ENCODE peak calls at places on chromosomes 5 and 9, in six cellular contexts. C, Q, V, X, E and B are unnamed samples.
A peak's percentile ranks its signal among the peaks of the same experiment; 100 is the strongest.

GRCh38 chr9:89304479-89305188 is 6.4 kb upstream of the CKS2 start:
- DNase-seq in C (no peak), Q (no peak), V (no peak), X (no peak), E (no peak), B (no peak)

GRCh38 chr9:32500768-32501167 is 25.2 kb downstream of the RIGI start:
- DNase-seq in C (peak; percentile 12), Q (no peak), V (no peak), X (no peak), E (no peak), B (no peak)

GRCh38 chr9:135224921-135225541 is 137.6 kb downstream of the OLFM1 start:
- DNase-seq in C (no peak), Q (no peak), V (no peak), X (no peak), E (no peak), B (no peak)

GRCh38 chr9:118170032-118170955 is 466.1 kb downstream of the TLR4 start:
- DNase-seq in C (peak; percentile 7), Q (no peak), V (peak; percentile 60), X (no peak), E (no peak), B (peak; percentile 52)

GRCh38 chr5:91937121-91937520 is 554.0 kb upstream of the ARRDC3 start:
- DNase-seq in C (no peak), Q (no peak), V (no peak), X (no peak), E (no peak), B (no peak)

GRCh38 chr5:68046445-68046844 is 169.1 kb upstream of the PIK3R1 start:
- DNase-seq in C (peak; percentile 6), Q (peak; percentile 24), V (no peak), X (no peak), E (no peak), B (no peak)

GRCh38 chr5:178370102-178370501 is 137.5 kb upstream of the PHYKPL start:
- DNase-seq in C (no peak), Q (no peak), V (no peak), X (no peak), E (no peak), B (no peak)

GRCh38 chr5:179762781-179763176 is 30.2 kb downstream of the MAML1 start:
- DNase-seq in C (no peak), Q (no peak), V (no peak), X (no peak), E (no peak), B (no peak)

GRCh38 chr9:108443741-108444140 is 412.0 kb downstream of the ACTL7B start:
- DNase-seq in C (peak; percentile 35), Q (no peak), V (no peak), X (no peak), E (no peak), B (no peak)

GRCh38 chr5:107668154-107668932 is 2.4 kb downstream of the EFNA5 start:
- DNase-seq in C (no peak), Q (no peak), V (no peak), X (no peak), E (no peak), B (no peak)

GRCh38 chr5:107669543-107670027 is 1.2 kb downstream of the EFNA5 start:
- DNase-seq in C (no peak), Q (no peak), V (peak; percentile 73), X (no peak), E (no peak), B (peak; percentile 8)

GRCh38 chr5:107670028-107670926 is 460 bp downstream of the EFNA5 start:
- DNase-seq in C (no peak), Q (no peak), V (peak; percentile 74), X (no peak), E (no peak), B (peak; percentile 6)

GRCh38 chr5:107670927-107671741 is at the start of gene EFNA5:
- DNase-seq in C (no peak), Q (peak; percentile 26), V (peak; percentile 76), X (no peak), E (no peak), B (peak; percentile 18)

GRCh38 chr5:107668933-107669542 is 1.7 kb downstream of the EFNA5 start:
- DNase-seq in C (no peak), Q (no peak), V (no peak), X (no peak), E (no peak), B (peak; percentile 9)
- TF ChIP-seq ZNF274 in C (no peak), Q (no peak), V (no peak), X (no peak), E (no peak), B (no peak)

DNA sequence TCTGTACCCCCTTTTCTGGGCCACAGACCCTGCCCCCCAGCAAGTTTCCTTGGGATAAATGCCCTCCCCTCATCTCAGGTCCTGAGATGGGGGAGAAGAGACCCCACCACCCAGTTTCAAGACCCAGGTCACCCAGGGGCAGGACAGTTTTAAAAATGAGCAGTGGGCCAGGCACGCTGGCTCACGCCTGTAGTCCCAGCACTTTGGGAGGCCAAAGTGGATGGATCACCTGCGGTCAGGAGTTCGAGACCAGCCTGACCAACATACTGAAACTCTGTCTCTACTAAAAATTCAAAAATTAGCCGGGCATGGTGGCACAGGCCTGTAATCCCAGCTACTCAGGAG is 6.1 kb downstream of the PTGES2 start:
- DNase-seq in C (no peak), Q (no peak), V (no peak), X (no peak), E (no peak), B (no peak)
- TF ChIP-seq ZNF274 in C (no peak), Q (no peak), V (no peak), X (no peak), E (no peak), B (no peak)

DNA sequence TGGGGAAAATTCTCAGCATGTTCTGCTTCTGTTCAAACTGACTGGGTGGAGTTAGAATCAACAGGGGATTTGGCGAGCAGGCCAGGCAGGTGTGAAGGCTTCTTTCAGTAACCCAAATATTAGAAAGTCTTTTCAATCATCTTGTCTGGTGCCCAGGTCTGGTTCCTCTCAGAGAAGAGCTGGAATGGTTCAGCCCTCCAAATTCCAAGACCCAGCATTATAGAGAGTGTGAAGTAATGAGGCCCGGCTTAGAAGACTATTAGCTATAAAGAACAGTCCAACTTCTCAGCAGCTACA is 88.4 kb upstream of the SPDL1 start:
- DNase-seq in C (no peak), Q (no peak), V (no peak), X (no peak), E (no peak), B (no peak)
- TF ChIP-seq ZNF274 in C (no peak), Q (no peak), V (no peak), X (no peak), E (no peak), B (no peak)

DNA sequence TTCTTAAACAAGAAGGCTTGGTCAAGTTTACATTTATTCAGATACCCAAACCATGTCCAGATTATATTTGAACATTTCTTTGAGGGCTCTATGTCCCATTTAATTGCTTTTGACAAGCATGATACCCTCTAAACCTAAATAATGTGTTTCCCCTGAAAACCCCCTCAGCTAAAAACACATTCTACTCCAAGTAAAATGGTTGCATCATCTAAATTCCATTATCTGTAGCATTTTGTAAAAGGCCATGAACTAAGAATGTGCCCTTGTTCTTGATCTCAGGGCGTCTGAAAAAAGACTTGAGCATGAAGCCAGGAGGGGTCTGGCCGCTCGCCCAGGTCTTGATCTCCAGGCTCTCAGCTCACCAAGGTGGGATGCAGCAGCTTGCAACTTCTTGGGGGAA is 53.5 kb upstream of the ERCC6L2 start:
- DNase-seq in C (no peak), Q (no peak), V (no peak), X (no peak), E (no peak), B (no peak)
- TF ChIP-seq ZNF274 in C (no peak), Q (no peak), V (no peak), X (no peak), E (no peak), B (no peak)

GRCh38 chr9:93085676-93086075 is 10.3 kb upstream of the CARD19 start:
- DNase-seq in C (no peak), Q (no peak), V (no peak), X (no peak), E (no peak), B (no peak)
- TF ChIP-seq ZNF274 in C (no peak), Q (no peak), V (no peak), X (no peak), E (no peak), B (no peak)

GRCh38 chr9:70613024-70613768 is 198.7 kb upstream of the KLF9 start:
- DNase-seq in C (no peak), Q (no peak), V (no peak), X (no peak), E (no peak), B (no peak)

GRCh38 chr9:70607329-70607728 is 192.9 kb upstream of the KLF9 start:
- DNase-seq in C (no peak), Q (no peak), V (no peak), X (no peak), E (no peak), B (no peak)

GRCh38 chr9:70607926-70608325 is 193.5 kb upstream of the KLF9 start:
- DNase-seq in C (no peak), Q (no peak), V (no peak), X (no peak), E (no peak), B (no peak)

GRCh38 chr9:70610287-70610644 is 195.8 kb upstream of the KLF9 start:
- DNase-seq in C (no peak), Q (no peak), V (no peak), X (no peak), E (no peak), B (no peak)

GRCh38 chr9:70609542-70610286 is 195.3 kb upstream of the KLF9 start:
- DNase-seq in C (no peak), Q (no peak), V (no peak), X (no peak), E (no peak), B (no peak)
- TF ChIP-seq ZNF274 in C (no peak), Q (no peak), V (no peak), X (no peak), E (no peak), B (no peak)

GRCh38 chr5:177297922-177298321 is 5.6 kb downstream of the RAB24 start:
- DNase-seq in C (no peak), Q (no peak), V (no peak), X (no peak), E (no peak), B (no peak)
- TF ChIP-seq ZNF274 in C (no peak), Q (no peak), V (no peak), X (no peak), E (no peak), B (no peak)